ENCODE peak calls at places on chromosome 13, in ten cellular contexts. U is thoracic aorta; T is RWPE1; M is AG04450; D is CD8-positive, alpha-beta T cell; C is WTC11; P is astrocyte of the cerebellum; K is heart right ventricle; R is AG09309; Y is mammary epithelial cell. V is an unnamed sample.

GRCh38 chr13:69903081-69903480 is 204.5 kb upstream of the ATXN8OS start:
- DNase-seq in U (no peak), C (no peak), R (no peak), P (peak; percentile 94), M (no peak), Y (no peak), D (no peak), T (no peak), K (no peak), V (no peak)

GRCh38 chr13:71858647-71859046 is 8.4 kb downstream of the DACH1 start:
- DNase-seq in D (no peak), P (no peak), K (no peak), M (no peak), C (no peak), U (no peak), T (no peak), Y (no peak), R (no peak), V (no peak)

GRCh38 chr13:71034018-71034417 is 833.0 kb downstream of the DACH1 start:
- DNase-seq in U (no peak), P (no peak), T (no peak), Y (no peak), C (no peak), M (no peak), R (no peak), K (no peak), D (no peak), V (no peak)

GRCh38 chr13:79874396-79875360 is 393.7 kb downstream of the NDFIP2 start:
- DNase-seq in C (no peak), R (no peak), K (no peak), U (no peak), D (no peak), Y (peak; percentile 68), P (no peak), T (no peak), M (no peak), V (no peak)

GRCh38 chr13:46745062-46745461 is 51.9 kb downstream of the ESD start:
- DNase-seq in R (no peak), K (no peak), U (no peak), P (no peak), Y (no peak), M (no peak), C (no peak), D (no peak), T (no peak), V (no peak)

GRCh38 chr13:84903391-84903790 is 895.8 kb downstream of the SLITRK6 start:
- DNase-seq in K (no peak), U (no peak), P (no peak), D (no peak), M (no peak), C (no peak), Y (no peak), T (no peak), R (no peak), V (no peak)

GRCh38 chr13:73224708-73225107 is 165.9 kb downstream of the KLF5 start:
- DNase-seq in R (peak; percentile 70), D (no peak), Y (peak; percentile 85), M (no peak), K (no peak), P (no peak), T (no peak), C (no peak), U (no peak), V (no peak)

GRCh38 chr13:29706923-29707322 is 111.4 kb upstream of the SLC7A1 start:
- DNase-seq in T (no peak), C (no peak), Y (no peak), R (no peak), P (no peak), U (no peak), D (no peak), M (no peak), K (no peak), V (no peak)

GRCh38 chr13:112842931-112843391 is 126.1 kb upstream of the MCF2L start:
- DNase-seq in M (no peak), R (no peak), D (no peak), K (no peak), U (no peak), T (no peak), C (no peak), Y (no peak), P (no peak), V (no peak)

GRCh38 chr13:24878340-24878739 is 114.4 kb downstream of the RNF17 start:
- DNase-seq in D (no peak), P (no peak), Y (no peak), C (no peak), M (no peak), K (no peak), R (no peak), T (no peak), U (no peak), V (no peak)

GRCh38 chr13:21233086-21233485 is 56.6 kb downstream of the MRPL57 start:
- DNase-seq in Y (peak; percentile 22), R (no peak), D (no peak), P (no peak), C (no peak), U (no peak), K (no peak), M (no peak), T (no peak), V (no peak)

GRCh38 chr13:27928805-27929753 is 9.3 kb downstream of the PDX1 start:
- DNase-seq in M (no peak), R (no peak), U (no peak), T (no peak), C (peak; percentile 44), K (no peak), Y (no peak), P (no peak), D (no peak), V (no peak)

GRCh38 chr13:59391696-59392095 is 772.0 kb downstream of the DIAPH3 start:
- DNase-seq in Y (peak; percentile 44), P (peak; percentile 71), C (peak; percentile 48), U (no peak), K (peak; percentile 85), R (peak; percentile 44), M (peak; percentile 51), D (peak; percentile 51), T (peak; percentile 31), V (no peak)

GRCh38 chr13:38582133-38582532 is 104.7 kb upstream of the FREM2 start:
- DNase-seq in Y (peak; percentile 44), P (peak; percentile 19), R (no peak), T (peak; percentile 23), C (no peak), K (peak; percentile 15), U (no peak), D (no peak), M (no peak), V (no peak)

GRCh38 chr13:77915676-77916075 is 3.0 kb downstream of the EDNRB start:
- DNase-seq in T (no peak), D (no peak), R (no peak), M (no peak), P (no peak), Y (no peak), C (no peak), K (no peak), U (no peak), V (no peak)

GRCh38 chr13:77919351-77920294 is 992 bp upstream of the EDNRB start:
- DNase-seq in C (peak; percentile 61), D (no peak), Y (no peak), P (no peak), R (no peak), M (no peak), T (no peak), U (no peak), K (peak; percentile 51), V (no peak)

GRCh38 chr13:77916481-77916880 is 2.1 kb downstream of the EDNRB start:
- DNase-seq in U (no peak), M (no peak), C (no peak), T (no peak), P (no peak), R (no peak), K (no peak), D (no peak), Y (no peak), V (no peak)

GRCh38 chr13:77918391-77919261 is at the start of gene EDNRB:
- DNase-seq in U (no peak), C (peak; percentile 65), P (peak; percentile 23), Y (peak; percentile 45), D (no peak), T (peak; percentile 26), K (peak; percentile 72), M (no peak), R (no peak), V (peak; percentile 52)
- TF ChIP-seq CTCF in U (no peak), C (no peak), P (peak; percentile 18), Y (no peak), D (no peak), T (no peak), K (peak; percentile 18), M (peak; percentile 24), R (no peak), V (peak; percentile 31)

DNA sequence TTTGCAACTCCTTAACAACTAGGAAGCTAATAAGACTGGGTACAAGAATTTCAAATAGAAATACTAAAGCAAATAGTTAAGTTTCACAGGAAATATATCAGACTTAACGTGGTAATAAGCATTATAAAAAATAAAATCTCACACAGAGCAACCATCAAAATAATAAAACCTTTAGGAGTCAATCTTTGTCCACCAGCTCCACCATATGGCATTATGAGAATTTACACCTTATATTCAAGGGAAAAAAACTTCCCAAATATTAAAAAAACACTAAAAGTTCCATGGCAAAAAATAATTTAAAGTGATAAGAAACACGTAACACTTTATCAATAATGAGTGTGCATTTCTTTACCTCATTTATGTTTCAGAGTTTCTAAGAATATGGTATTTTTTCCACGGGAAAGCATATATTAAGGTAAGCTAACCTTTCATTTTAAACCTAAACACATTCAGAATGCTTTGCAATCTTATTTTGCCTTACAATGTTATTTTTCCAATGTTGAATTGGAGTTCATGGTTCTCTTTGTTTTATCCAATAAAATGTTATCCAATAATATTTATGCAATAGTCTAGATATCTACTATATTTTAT is 423.2 kb upstream of the SGCG start:
- DNase-seq in D (no peak), U (no peak), T (peak; percentile 12), R (no peak), P (peak; percentile 4), Y (no peak), C (no peak), M (no peak), K (no peak), V (no peak)
- TF ChIP-seq CTCF in D (no peak), U (peak; percentile 48), T (peak; percentile 31), R (no peak), P (no peak), Y (peak; percentile 15), C (no peak), M (peak; percentile 8), K (peak; percentile 39), V (no peak)

GRCh38 chr13:87669379-87669978 is 1.7 kb upstream of the SLITRK5 start:
- DNase-seq in T (no peak), C (no peak), M (no peak), P (peak; percentile 44), Y (no peak), U (no peak), K (no peak), R (no peak), D (no peak), V (no peak)
- TF ChIP-seq CTCF in T (peak; percentile 81), C (peak; percentile 24), M (peak; percentile 72), P (peak; percentile 78), Y (peak; percentile 77), U (no peak), K (no peak), R (peak; percentile 43), D (no peak), V (peak; percentile 11)

DNA sequence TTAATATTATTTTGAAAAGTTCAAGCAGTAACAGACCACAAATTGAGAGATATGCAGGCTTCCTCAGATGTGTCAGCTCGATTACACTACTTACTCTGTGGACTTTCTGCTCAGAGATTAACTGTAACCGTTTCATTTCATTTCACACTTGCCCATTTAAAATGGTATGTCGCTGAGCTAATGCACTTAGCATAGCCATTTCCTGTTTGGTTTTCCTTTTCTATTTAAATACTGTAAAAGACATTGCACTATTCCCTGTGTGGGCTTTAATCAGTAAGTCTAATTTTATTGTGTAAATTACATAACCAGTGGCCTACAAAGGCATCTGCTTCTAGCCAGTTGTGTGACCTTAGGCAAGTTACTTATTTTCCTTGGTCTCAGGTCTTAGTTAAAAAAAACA is 237.6 kb downstream of the LACC1 start:
- DNase-seq in R (no peak), Y (no peak), U (no peak), P (peak; percentile 12), T (no peak), C (no peak), D (no peak), K (no peak), M (no peak), V (no peak)
- TF ChIP-seq CTCF in R (no peak), Y (no peak), U (no peak), P (no peak), T (no peak), C (no peak), D (no peak), K (no peak), M (no peak), V (no peak)